ENCODE peak calls at places on chromosomes 11 and 22, in nine cellular contexts. A, F, J, O, Z, M, X, N and Q are unnamed samples.

GRCh38 chr22:32660292-32660691 is 141.2 kb upstream of the TIMP3 start:
- DNase-seq in A (no peak), Z (peak; percentile 69), M (peak; percentile 81), F (peak; percentile 83), J (peak; percentile 83), X (peak; percentile 70), O (peak; percentile 62), N (peak; percentile 84), Q (peak; percentile 77)

GRCh38 chr11:95093548-95093947 is 3.9 kb downstream of the ENDOD1 start:
- DNase-seq in A (no peak), Z (no peak), O (no peak), F (no peak), X (no peak), N (no peak), J (no peak), M (peak; percentile 43), Q (no peak)

GRCh38 chr22:23478175-23478574 is 101.9 kb downstream of the IGLL1 start:
- DNase-seq in F (no peak), X (no peak), O (peak; percentile 19), J (peak; percentile 16), M (no peak), Z (no peak), N (no peak), A (no peak), Q (no peak)

GRCh38 chr11:35031869-35032268 is 107.1 kb upstream of the CD44 start:
- DNase-seq in F (no peak), J (no peak), O (peak; percentile 93), Z (no peak), N (no peak), A (no peak), M (peak; percentile 63), X (peak; percentile 70), Q (no peak)

GRCh38 chr22:36756746-36757607 is 18.9 kb downstream of the IFT27 start:
- DNase-seq in A (no peak), M (no peak), F (no peak), N (peak; percentile 64), X (no peak), J (no peak), O (no peak), Z (peak; percentile 24), Q (no peak)

GRCh38 chr11:78420796-78421209 is 3.2 kb upstream of the GAB2 start:
- DNase-seq in Z (peak; percentile 29), A (no peak), O (peak; percentile 20), F (peak; percentile 91), J (peak; percentile 82), N (peak; percentile 80), M (no peak), X (peak; percentile 85), Q (no peak)

GRCh38 chr11:35237860-35238715 is 99.1 kb downstream of the CD44 start:
- DNase-seq in X (no peak), J (peak; percentile 80), A (peak; percentile 62), Z (no peak), N (no peak), M (peak; percentile 87), O (no peak), F (no peak), Q (peak; percentile 71)

GRCh38 chr11:6489338-6489737 is 7.7 kb upstream of the DNHD1 start:
- DNase-seq in X (no peak), O (no peak), M (no peak), N (no peak), A (no peak), F (no peak), J (no peak), Z (no peak), Q (peak; percentile 36)

GRCh38 chr11:110776091-110776490 is 63.9 kb upstream of the ARHGAP20 start:
- DNase-seq in N (no peak), J (peak; percentile 13), F (no peak), O (no peak), A (no peak), X (peak; percentile 15), M (no peak), Z (no peak), Q (no peak)

GRCh38 chr11:110779108-110779507 is 66.9 kb upstream of the ARHGAP20 start:
- DNase-seq in Z (no peak), O (no peak), F (no peak), J (no peak), A (no peak), X (no peak), N (no peak), M (no peak), Q (no peak)

GRCh38 chr11:110774138-110775014 is 62.1 kb upstream of the ARHGAP20 start:
- DNase-seq in J (no peak), Z (no peak), O (peak; percentile 7), M (no peak), F (no peak), N (no peak), X (peak; percentile 36), A (no peak), Q (no peak)

GRCh38 chr11:110777765-110778164 is 65.5 kb upstream of the ARHGAP20 start:
- DNase-seq in F (no peak), O (peak; percentile 48), Z (no peak), A (no peak), X (peak; percentile 87), J (peak; percentile 46), N (no peak), M (no peak), Q (no peak)

DNA sequence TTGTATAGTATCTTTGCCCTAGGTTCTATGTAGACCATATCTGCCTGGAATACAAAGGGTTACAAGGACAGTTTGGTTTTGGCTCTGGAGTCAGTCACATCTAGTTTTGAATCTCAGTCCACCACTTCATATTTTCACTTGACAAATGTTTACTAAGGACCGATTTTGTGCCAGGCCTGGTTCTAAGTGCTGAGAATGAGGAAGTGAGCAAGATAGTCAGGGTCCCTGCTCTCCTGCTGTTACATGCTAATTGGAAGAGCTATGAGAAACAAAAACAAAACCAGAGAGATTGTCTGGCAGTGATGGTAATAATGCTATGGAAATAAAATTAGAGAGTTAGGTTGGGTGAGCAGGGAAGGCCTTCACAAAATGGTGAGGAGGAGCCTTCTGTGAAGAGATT is 66.1 kb upstream of the ARHGAP20 start:
- DNase-seq in O (no peak), X (peak; percentile 48), A (no peak), N (no peak), M (no peak), Z (no peak), J (no peak), F (no peak), Q (no peak)
- H3K4me3 ChIP-seq in O (no peak overlapping the region), X (no peak overlapping the region), A (no peak overlapping the region), N (no peak overlapping the region), M (no peak overlapping the region), Z (no peak overlapping the region), J (no peak overlapping the region), F (no peak overlapping the region), Q (no peak overlapping the region)

DNA sequence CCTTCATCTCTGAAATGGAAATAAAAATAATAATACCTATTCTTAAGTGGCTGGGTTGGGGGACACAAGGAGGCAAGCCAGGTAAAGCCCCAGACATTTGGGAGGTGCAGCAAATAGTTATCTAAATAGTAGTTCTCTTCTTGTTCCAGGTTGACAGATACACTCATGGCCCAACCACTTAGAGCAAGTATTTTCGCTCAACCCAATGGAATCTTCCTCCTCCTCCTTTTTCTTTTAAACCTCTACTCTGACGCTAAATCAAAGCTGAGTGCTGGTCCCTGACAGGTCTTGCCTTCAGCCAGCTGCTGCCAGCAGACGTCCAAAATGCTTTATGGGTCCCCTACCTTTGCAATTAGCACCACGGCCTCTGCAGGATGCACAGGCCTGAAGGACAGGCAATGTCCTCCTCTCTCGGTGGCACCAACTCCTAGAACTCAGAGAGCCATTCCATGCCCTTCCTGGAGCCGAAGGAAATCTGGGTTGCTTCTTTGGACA is 558.5 kb downstream of the MIAT start:
- DNase-seq in A (no peak), F (no peak), N (no peak), J (no peak), M (no peak), O (no peak), X (no peak), Z (no peak), Q (no peak)
- H3K27me3 ChIP-seq in A (no peaks in the 10 kb centered on the region), F (no peaks in the 10 kb centered on the region), N (no peaks in the 10 kb centered on the region), J (no peaks in the 10 kb centered on the region), M (no peaks in the 10 kb centered on the region), O (no peaks in the 10 kb centered on the region), X (peaks cover 11% of the 10 kb centered on the region), Z (no peaks in the 10 kb centered on the region), Q (no peaks in the 10 kb centered on the region)

GRCh38 chr11:65591939-65592814 is 3.4 kb downstream of the KCNK7 start:
- DNase-seq in O (no peak), J (peak; percentile 38), Z (peak; percentile 41), M (peak; percentile 94), A (no peak), F (peak; percentile 80), N (peak; percentile 76), X (peak; percentile 44), Q (no peak)
- H3K4me1 ChIP-seq in O (peaks cover 40% of the 10 kb centered on the region), J (peaks cover 14% of the 10 kb centered on the region), Z (peaks cover 17% of the 10 kb centered on the region), M (no peaks in the 10 kb centered on the region), A (peaks cover 31% of the 10 kb centered on the region), F (peaks cover 2% of the 10 kb centered on the region), N (peaks cover 41% of the 10 kb centered on the region), X (peaks cover 4% of the 10 kb centered on the region), Q (peaks cover 5% of the 10 kb centered on the region)

DNA sequence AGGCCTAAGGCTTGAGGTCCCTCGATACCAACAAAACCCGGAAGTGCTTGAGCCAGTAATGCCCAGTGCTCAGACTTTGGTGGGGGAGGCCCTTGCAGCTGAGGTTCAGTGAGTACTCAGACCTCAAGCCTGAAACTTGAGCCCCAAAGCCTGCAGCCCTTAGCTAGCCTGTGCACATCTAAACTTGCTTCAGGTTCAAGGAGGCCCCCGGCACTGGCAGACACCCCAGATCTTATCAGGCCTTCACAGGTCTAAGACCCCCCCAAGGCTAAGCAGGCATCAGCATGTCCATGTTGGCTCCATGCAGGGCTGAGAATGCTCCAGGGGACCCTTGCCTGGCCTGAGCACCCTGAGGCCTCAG is 993 bp upstream of the CASTOR1 start:
- DNase-seq in F (no peak), A (no peak), Z (no peak), M (no peak), J (no peak), O (no peak), N (no peak), X (peak; percentile 23), Q (no peak)
- H3K4me3 ChIP-seq in F (no peak overlapping the region), A (peak overlapping the region; percentile 70), Z (no peak overlapping the region), M (no peak overlapping the region), J (no peak overlapping the region), O (peak overlapping the region; percentile 91), N (peak overlapping the region; percentile 93), X (no peak overlapping the region), Q (no peak overlapping the region)